ENCODE peak calls at places on chromosomes 11 and 22, in four cellular contexts. X is fibroblast of lung, P is upper lobe of right lung, M is foreskin fibroblast. L is an unnamed sample.

GRCh38 chr22:42132457-42132856 is 1.8 kb upstream of the CYP2D6 start:
- DNase-seq in X (no peak), P (no peak), M (no peak), L (no peak)

GRCh38 chr22:42646569-42647525 is 2.3 kb downstream of the CYB5R3 start:
- DNase-seq in X (peak), P (peak), M (no peak), L (no peak)

GRCh38 chr11:65558785-65559509 is 788 bp upstream of the LTBP3 start:
- DNase-seq in X (peak), P (no peak), M (peak), L (no peak)

GRCh38 chr11:107446822-107447431 is 10.7 kb downstream of the CWF19L2 start:
- DNase-seq in X (no peak), P (no peak), M (no peak), L (no peak)

GRCh38 chr22:36079041-36079440 is 50.4 kb upstream of the RBFOX2 start:
- DNase-seq in X (no peak), P (no peak), M (no peak), L (no peak)

GRCh38 chr11:20238712-20239111 is 78.4 kb upstream of the DBX1 start:
- DNase-seq in X (no peak), P (no peak), M (no peak), L (no peak)

GRCh38 chr11:2787816-2788750 is 88.3 kb upstream of the KCNQ1OT1 start:
- DNase-seq in X (no peak), P (peak), M (no peak), L (no peak)

GRCh38 chr11:65434057-65434666 is 11.6 kb downstream of the NEAT1 start:
- DNase-seq in X (peak), P (no peak), M (peak), L (no peak)

GRCh38 chr22:27197071-27197470 is 539.7 kb downstream of the MIAT start:
- DNase-seq in X (no peak), P (no peak), M (no peak), L (no peak)

GRCh38 chr11:76756341-76756771 is 26.8 kb upstream of the TSKU start:
- DNase-seq in X (no peak), P (no peak), M (no peak), L (no peak)

GRCh38 chr11:84333196-84333595 is 1047.0 kb upstream of the CCDC90B start:
- DNase-seq in X (no peak), P (no peak), M (no peak), L (no peak)

GRCh38 chr11:16744128-16744725 is 5.8 kb downstream of the C11orf58 start:
- DNase-seq in X (no peak), P (no peak), M (no peak), L (no peak)

GRCh38 chr22:22362939-22363338 is 118.4 kb downstream of the VPREB1 start:
- DNase-seq in X (no peak), P (no peak), M (no peak), L (no peak)

GRCh38 chr11:66066751-66067150 is 3.3 kb upstream of the PACS1 start:
- DNase-seq in X (no peak), P (no peak), M (no peak), L (no peak)

GRCh38 chr11:77065878-77066228 is 918 bp upstream of the CAPN5 start:
- DNase-seq in X (peak), P (peak), M (peak), L (peak)

GRCh38 chr22:41560095-41560487 is 719 bp upstream of the CSDC2 start:
- DNase-seq in X (no peak), P (no peak), M (no peak), L (no peak)

GRCh38 chr11:65485820-65486219 is 13.0 kb upstream of the MALAT1 start:
- DNase-seq in X (no peak), P (no peak), M (no peak), L (no peak)

GRCh38 chr11:910044-910588 is 494 bp downstream of the CHID1 start:
- DNase-seq in X (peak), P (no peak), M (peak), L (no peak)

GRCh38 chr11:71386232-71386631 is 62.0 kb downstream of the DHCR7 start:
- DNase-seq in X (no peak), P (no peak), M (no peak), L (no peak)

GRCh38 chr11:64400096-64400495 is 41.1 kb downstream of the RPS6KA4 start:
- DNase-seq in X (peak), P (no peak), M (peak), L (no peak)

GRCh38 chr11:16924826-16925494 is 89.3 kb downstream of the PLEKHA7 start:
- DNase-seq in X (peak), P (peak), M (peak), L (no peak)

GRCh38 chr11:12680246-12680939 is 6.2 kb downstream of the TEAD1 start:
- DNase-seq in X (peak), P (peak), M (peak), L (peak)

GRCh38 chr22:22037740-22038139 is 55.2 kb upstream of the TOP3B start:
- DNase-seq in X (peak), P (no peak), M (peak), L (no peak)

GRCh38 chr11:35851342-35851741 is 92.5 kb upstream of the LDLRAD3 start:
- DNase-seq in X (no peak), P (no peak), M (no peak), L (no peak)

GRCh38 chr11:59173964-59174663 is 2.2 kb downstream of the DTX4 start:
- DNase-seq in X (peak), P (peak), M (peak), L (no peak)

GRCh38 chr11:1869427-1870325 is 16.8 kb downstream of the LSP1 start:
- DNase-seq in X (no peak), P (peak), M (no peak), L (no peak)

GRCh38 chr22:23838686-23839468 is at the start of gene DERL3:
- DNase-seq in X (peak), P (peak), M (peak), L (peak)

GRCh38 chr22:27892811-27893210 is 26.2 kb downstream of the PITPNB start:
- DNase-seq in X (no peak), P (no peak), M (no peak), L (no peak)

GRCh38 chr11:19673924-19674390 is 38.7 kb upstream of the NAV2 start:
- DNase-seq in X (peak), P (peak), M (peak), L (peak)

GRCh38 chr11:27196040-27196897 is 155.7 kb downstream of the BBOX1 start:
- DNase-seq in X (peak), P (no peak), M (no peak), L (no peak)

GRCh38 chr11:72015511-72016061 is 16.9 kb downstream of the IL18BP start:
- DNase-seq in X (peak), P (peak), M (peak), L (peak)

GRCh38 chr22:47056776-47057470 is 294.5 kb downstream of the TBC1D22A start:
- DNase-seq in X (no peak), P (peak), M (no peak), L (no peak)

GRCh38 chr11:124657922-124658321 is 15.6 kb downstream of the SIAE start:
- DNase-seq in X (peak), P (no peak), M (no peak), L (no peak)

GRCh38 chr11:18308242-18308641 is 13.7 kb downstream of the HPS5 start:
- DNase-seq in X (no peak), P (no peak), M (no peak), L (no peak)

GRCh38 chr11:63766501-63767270 is 1.9 kb downstream of the ZFTA start:
- DNase-seq in X (no peak), P (no peak), M (no peak), L (no peak)

GRCh38 chr11:2525166-2525861 is 80.5 kb downstream of the KCNQ1 start:
- DNase-seq in X (no peak), P (peak), M (no peak), L (peak)

GRCh38 chr11:65429724-65430405 is 7.3 kb downstream of the NEAT1 start:
- DNase-seq in X (peak), P (peak), M (peak), L (no peak)

GRCh38 chr11:69470793-69471192 is 10.7 kb upstream of the LINC01488 start:
- DNase-seq in X (no peak), P (no peak), M (no peak), L (no peak)

GRCh38 chr11:20308601-20309000 is 54.9 kb upstream of the HTATIP2 start:
- DNase-seq in X (no peak), P (no peak), M (no peak), L (no peak)

GRCh38 chr11:35619754-35620640 is 1.7 kb downstream of the FJX1 start:
- DNase-seq in X (peak), P (no peak), M (peak), L (peak)

DNA sequence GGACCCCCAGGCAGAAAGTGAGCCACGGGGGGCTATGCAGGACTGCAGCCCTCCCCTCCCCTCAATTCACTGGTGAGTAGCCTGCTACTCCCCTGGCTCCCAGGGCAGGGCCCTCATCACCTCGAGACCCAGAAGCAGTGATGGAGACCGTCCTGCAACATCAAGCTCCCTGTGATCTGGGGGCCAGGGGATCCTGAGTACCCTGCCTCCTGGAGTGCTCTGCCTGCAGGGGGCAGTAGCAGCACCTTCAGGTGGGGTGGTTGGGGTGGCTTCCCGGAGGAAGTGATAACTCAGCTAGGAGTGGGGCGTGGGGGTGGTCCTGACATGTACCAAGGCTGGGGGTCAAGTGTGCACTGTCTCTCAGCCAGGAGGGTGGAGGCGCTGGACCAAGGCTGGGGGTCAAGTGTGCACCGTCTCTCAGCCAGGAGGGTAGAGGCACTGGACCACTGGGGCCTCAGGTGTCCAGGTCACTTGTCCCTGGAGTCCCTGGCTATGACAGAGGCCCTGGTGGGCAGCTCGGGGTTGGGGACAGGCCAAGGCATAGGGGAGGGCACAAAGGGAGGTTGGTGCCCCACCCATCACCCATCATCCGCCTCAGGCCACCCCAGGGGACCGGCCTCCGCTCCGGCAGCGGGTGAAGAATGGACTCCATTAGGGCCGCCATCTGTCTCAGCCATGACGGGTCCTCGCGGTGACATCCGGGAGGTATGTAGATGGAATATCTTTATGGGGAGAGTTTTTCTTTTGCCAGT is 9.4 kb downstream of the RTN4R start:
- DNase-seq in X (no peak), P (no peak), M (no peak), L (no peak)
- TF ChIP-seq CTCF in X (peak), P (peak), M (peak), L (peak)

DNA sequence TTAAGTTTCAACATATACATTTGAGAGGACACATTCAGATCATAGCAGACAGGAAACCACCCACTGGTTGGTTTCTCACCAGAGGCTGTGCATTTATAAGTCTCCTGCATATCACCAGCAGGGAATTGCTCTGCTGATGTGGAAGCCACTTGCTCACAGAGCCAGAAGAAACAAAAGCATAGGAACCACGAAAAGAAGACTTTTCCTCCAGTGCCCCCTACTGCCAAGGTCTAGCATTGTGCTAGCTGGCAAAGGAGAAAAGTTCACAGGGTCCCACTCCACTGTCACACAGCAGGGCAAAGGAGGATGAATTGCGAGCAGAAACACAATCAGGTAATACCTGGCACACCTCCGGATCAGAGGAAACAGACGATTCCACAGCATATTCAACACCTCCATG is 28.9 kb upstream of the ISX start:
- DNase-seq in X (no peak), P (no peak), M (no peak), L (peak)
- TF ChIP-seq CTCF in X (no peak), P (no peak), M (peak), L (peak)

GRCh38 chr11:113387605-113388211 is at the start of gene ANKK1:
- DNase-seq in X (no peak), P (no peak), M (peak), L (peak)
- TF ChIP-seq CTCF in X (peak), P (peak), M (no peak), L (peak)

DNA sequence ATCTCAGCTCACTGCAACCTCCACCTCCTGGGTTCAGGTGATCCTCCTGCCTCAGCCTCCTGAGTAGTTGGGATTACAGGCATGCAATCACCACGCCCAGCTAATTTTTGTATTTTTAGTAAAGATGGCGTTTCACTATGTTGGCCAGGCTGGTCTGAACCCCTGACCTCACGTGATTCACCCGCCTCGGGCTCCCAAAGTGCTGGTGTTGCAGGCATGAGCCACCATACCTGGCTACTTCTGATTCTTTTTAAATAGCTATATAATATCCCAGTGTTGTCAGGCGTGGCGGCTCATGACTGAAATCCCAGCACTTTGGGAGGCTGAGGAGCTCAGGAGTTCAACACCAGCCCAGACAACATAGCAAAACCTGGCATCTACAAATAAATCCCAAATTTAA is 20.7 kb downstream of the TMEM41B start:
- DNase-seq in X (no peak), P (no peak), M (no peak), L (no peak)
- TF ChIP-seq CTCF in X (no peak), P (no peak), M (no peak), L (no peak)

DNA sequence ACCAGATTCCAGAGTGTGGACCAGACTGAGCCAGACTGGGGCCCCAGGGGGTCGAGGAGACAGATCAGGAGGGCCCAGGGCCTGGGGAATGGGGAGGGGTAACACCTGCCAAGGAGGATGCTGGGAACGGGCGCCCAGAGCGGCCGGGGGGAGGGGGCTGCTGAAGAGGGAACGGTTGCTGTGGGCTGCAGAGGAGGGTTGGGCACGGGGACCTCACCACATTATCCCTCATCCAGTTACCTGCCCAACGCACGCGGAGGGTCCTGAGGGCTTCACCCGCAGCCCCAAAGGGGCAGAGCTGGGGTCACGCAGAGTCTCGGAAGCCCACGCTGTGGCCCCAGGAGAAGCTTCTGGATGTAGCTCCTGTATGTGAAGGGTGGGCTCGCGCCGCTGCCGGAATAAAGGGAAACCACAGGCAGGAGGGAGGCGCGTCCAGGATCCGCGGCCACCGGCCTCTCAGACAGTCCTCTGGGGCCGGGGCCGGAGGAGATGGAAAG is 927 bp upstream of the SELENOO start:
- DNase-seq in X (peak), P (no peak), M (peak), L (peak)
- TF ChIP-seq CTCF in X (no peak), P (no peak), M (no peak), L (no peak)

DNA sequence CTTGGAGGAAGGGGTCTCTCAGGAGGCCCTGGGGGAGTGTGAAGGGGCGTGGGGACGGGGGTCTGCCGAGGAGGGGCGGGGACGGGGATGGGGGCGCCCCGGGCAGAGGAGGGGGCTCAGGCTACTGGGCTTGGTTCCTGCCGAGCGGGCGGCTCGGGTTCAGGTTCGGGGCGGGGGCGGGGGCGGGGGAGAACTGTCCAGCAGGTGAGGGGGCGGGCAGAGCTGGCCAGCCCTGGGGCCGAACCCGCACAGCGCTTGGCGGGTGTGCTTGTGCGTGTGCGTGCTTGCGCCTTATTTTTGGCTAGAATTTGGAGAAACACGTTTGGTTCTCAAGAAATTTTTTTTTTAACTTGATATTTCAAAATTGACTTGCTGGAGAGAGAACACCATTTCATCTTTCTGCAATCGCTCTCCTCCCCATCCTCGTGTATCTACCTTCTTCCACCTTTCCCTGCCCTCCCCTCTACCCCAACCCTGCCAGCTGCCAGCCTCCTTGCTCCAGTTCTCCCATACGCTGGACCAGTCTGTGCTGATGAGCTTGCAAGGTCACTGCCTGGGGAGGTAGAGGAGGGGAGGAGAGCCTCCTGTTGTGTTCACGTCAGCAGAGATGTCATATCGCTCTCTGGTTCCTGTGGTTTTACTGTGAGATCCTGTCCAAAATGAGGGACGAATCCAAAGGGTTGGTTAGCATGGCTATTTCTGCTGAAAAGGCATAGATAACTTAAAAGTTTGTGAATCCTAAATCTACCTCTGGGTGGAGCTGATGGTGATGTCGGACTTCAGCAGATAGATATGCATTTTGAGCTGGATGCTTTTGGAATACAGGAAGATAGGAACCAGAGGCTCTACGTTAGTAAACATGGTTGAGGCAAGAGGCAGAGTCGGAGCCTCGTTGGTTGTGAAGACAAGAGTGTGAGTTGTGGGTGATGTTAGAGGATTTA is 668 bp downstream of the MADD start:
- DNase-seq in X (peak), P (peak), M (peak), L (peak)
- TF ChIP-seq CTCF in X (no peak), P (no peak), M (no peak), L (no peak)

GRCh38 chr11:105220175-105220574 is 80.6 kb upstream of the CARD18 start:
- DNase-seq in X (no peak), P (no peak), M (no peak), L (no peak)

GRCh38 chr11:105215528-105215927 is 76.0 kb upstream of the CARD18 start:
- DNase-seq in X (no peak), P (no peak), M (no peak), L (no peak)

GRCh38 chr11:105224859-105225258 is 85.3 kb upstream of the CARD18 start:
- DNase-seq in X (no peak), P (no peak), M (peak), L (no peak)

GRCh38 chr11:105219670-105220069 is 80.1 kb upstream of the CARD18 start:
- DNase-seq in X (no peak), P (no peak), M (no peak), L (no peak)

GRCh38 chr11:105219269-105219668 is 79.7 kb upstream of the CARD18 start:
- DNase-seq in X (no peak), P (no peak), M (no peak), L (peak)
- TF ChIP-seq CTCF in X (no peak), P (no peak), M (no peak), L (peak)

L was measured in WERI-Rb-1.